ENCODE peak calls at places on chromosomes 7 and 10, in ten cellular contexts. C is astrocyte; E is H9; I is iPS DF 19.7; S is neural crest cell; L is NCI-H748 treated with DMSO at 0.1 percent for 48 hours; H is GM23248; D is HFFc6; U is stimulated activated CD4-positive, alpha-beta T cell treated with anti-CD3 and anti-CD28 coated beads, Interleukin-4, amount 100 ng/mL, for 48 hours; T is Karpas-422. K is an unnamed sample.

GRCh38 chr7:2966466-2967078 is 77.1 kb downstream of the CARD11 start:
- DNase-seq in C (no peak), E (peak), I (no peak), S (no peak), L (no peak), H (no peak), D (no peak), U (no peak), T (no peak), K (no peak)

GRCh38 chr7:128791121-128791967 is 424 bp upstream of the CCDC136 start:
- DNase-seq in C (no peak), E (peak), I (no peak), S (peak), L (peak), H (peak), D (no peak), U (peak), T (peak), K (no peak)

GRCh38 chr7:139058963-139059362 is 23.1 kb upstream of the ZC3HAV1L start:
- DNase-seq in C (peak), E (no peak), I (no peak), S (no peak), L (no peak), H (peak), D (no peak), U (no peak), T (no peak), K (peak)

GRCh38 chr10:88820990-88821389 is 18.5 kb downstream of the LIPM start:
- DNase-seq in C (peak), E (no peak), I (no peak), S (no peak), L (no peak), H (peak), D (peak), U (no peak), T (no peak), K (peak)

GRCh38 chr7:116545411-116545993 is 20.7 kb downstream of the CAV1 start:
- DNase-seq in C (no peak), E (no peak), I (no peak), S (no peak), L (no peak), H (no peak), D (peak), U (no peak), T (no peak), K (no peak)

GRCh38 chr10:78577673-78578072 is 491.1 kb upstream of the ZMIZ1 start:
- DNase-seq in C (no peak), E (no peak), I (no peak), S (no peak), L (no peak), H (no peak), D (no peak), U (no peak), T (peak), K (no peak)

GRCh38 chr7:128874140-128875031 is 11.7 kb downstream of the ATP6V1F start:
- DNase-seq in C (no peak), E (no peak), I (no peak), S (no peak), L (no peak), H (no peak), D (no peak), U (no peak), T (no peak), K (no peak)

GRCh38 chr10:104246981-104247380 is 7.7 kb upstream of the GSTO1 start:
- DNase-seq in C (peak), E (no peak), I (no peak), S (no peak), L (no peak), H (peak), D (peak), U (no peak), T (no peak), K (no peak)

GRCh38 chr10:75108684-75109458 is 2.6 kb upstream of the SAMD8 start:
- DNase-seq in C (no peak), E (peak), I (no peak), S (peak), L (no peak), H (peak), D (no peak), U (no peak), T (no peak), K (no peak)

GRCh38 chr10:109895095-109895818 is 28.1 kb downstream of the XPNPEP1 start:
- DNase-seq in C (peak), E (peak), I (no peak), S (no peak), L (no peak), H (peak), D (peak), U (no peak), T (no peak), K (no peak)

GRCh38 chr10:36473122-36473521 is 652.3 kb upstream of the ANKRD30A start:
- DNase-seq in C (no peak), E (no peak), I (no peak), S (no peak), L (no peak), H (no peak), D (no peak), U (no peak), T (peak), K (no peak)

GRCh38 chr10:75109459-75109778 is 2.0 kb upstream of the SAMD8 start:
- DNase-seq in C (no peak), E (no peak), I (no peak), S (no peak), L (no peak), H (no peak), D (no peak), U (no peak), T (no peak), K (no peak)

K was measured in GM04504.